ENCODE peak calls at places on chromosomes 11 and 22, in seven cellular contexts. N, G, I, Q, O, W and V are unnamed samples.
A peak's percentile ranks its signal among the peaks of the same experiment; 100 is the strongest.

GRCh38 chr22:49551897-49552659 is 275.6 kb downstream of the BRD1 start:
- DNase-seq in N (no peak), G (peak; percentile 23), I (no peak), Q (peak; percentile 20), O (no peak), W (no peak), V (no peak)

GRCh38 chr11:88596786-88597185 is 259.2 kb upstream of the CTSC start:
- DNase-seq in N (no peak), G (no peak), I (no peak), Q (no peak), O (peak; percentile 73), W (no peak), V (no peak)

GRCh38 chr11:25992254-25992653 is 339.7 kb upstream of the ANO3 start:
- DNase-seq in N (no peak), G (no peak), I (no peak), Q (no peak), O (no peak), W (no peak), V (no peak)

GRCh38 chr11:62577046-62577708 is 3.5 kb upstream of the EEF1G start:
- DNase-seq in N (peak; percentile 83), G (no peak), I (peak; percentile 41), Q (no peak), O (no peak), W (no peak), V (no peak)

GRCh38 chr11:35166369-35167360 is 27.7 kb downstream of the CD44 start:
- DNase-seq in N (no peak), G (peak; percentile 64), I (no peak), Q (no peak), O (peak; percentile 97), W (no peak), V (no peak)

GRCh38 chr11:59787816-59788215 is 22.8 kb downstream of the MRPL16 start:
- DNase-seq in N (no peak), G (no peak), I (no peak), Q (no peak), O (peak; percentile 82), W (no peak), V (no peak)

GRCh38 chr11:71086687-71087258 is 165.6 kb downstream of the SHANK2 start:
- DNase-seq in N (no peak), G (no peak), I (peak; percentile 38), Q (no peak), O (peak; percentile 7), W (no peak), V (no peak)

GRCh38 chr11:32809313-32809712 is 14.9 kb upstream of the CCDC73 start:
- DNase-seq in N (peak; percentile 62), G (peak; percentile 48), I (peak; percentile 57), Q (no peak), O (peak; percentile 76), W (peak; percentile 73), V (no peak)

GRCh38 chr11:45535033-45535432 is 130.4 kb downstream of the CHST1 start:
- DNase-seq in N (no peak), G (no peak), I (no peak), Q (no peak), O (no peak), W (no peak), V (no peak)

GRCh38 chr11:112157274-112157766 is 6.6 kb downstream of the IL18 start:
- DNase-seq in N (no peak), G (no peak), I (no peak), Q (no peak), O (peak; percentile 100), W (no peak), V (no peak)

GRCh38 chr11:42253156-42253555 is 793.7 kb upstream of the LRRC4C start:
- DNase-seq in N (no peak), G (no peak), I (no peak), Q (no peak), O (no peak), W (no peak), V (no peak)
- TF ChIP-seq CTCF in N (no peak), G (no peak), I (no peak), Q (no peak), O (no peak), W (no peak), V (no peak)

DNA sequence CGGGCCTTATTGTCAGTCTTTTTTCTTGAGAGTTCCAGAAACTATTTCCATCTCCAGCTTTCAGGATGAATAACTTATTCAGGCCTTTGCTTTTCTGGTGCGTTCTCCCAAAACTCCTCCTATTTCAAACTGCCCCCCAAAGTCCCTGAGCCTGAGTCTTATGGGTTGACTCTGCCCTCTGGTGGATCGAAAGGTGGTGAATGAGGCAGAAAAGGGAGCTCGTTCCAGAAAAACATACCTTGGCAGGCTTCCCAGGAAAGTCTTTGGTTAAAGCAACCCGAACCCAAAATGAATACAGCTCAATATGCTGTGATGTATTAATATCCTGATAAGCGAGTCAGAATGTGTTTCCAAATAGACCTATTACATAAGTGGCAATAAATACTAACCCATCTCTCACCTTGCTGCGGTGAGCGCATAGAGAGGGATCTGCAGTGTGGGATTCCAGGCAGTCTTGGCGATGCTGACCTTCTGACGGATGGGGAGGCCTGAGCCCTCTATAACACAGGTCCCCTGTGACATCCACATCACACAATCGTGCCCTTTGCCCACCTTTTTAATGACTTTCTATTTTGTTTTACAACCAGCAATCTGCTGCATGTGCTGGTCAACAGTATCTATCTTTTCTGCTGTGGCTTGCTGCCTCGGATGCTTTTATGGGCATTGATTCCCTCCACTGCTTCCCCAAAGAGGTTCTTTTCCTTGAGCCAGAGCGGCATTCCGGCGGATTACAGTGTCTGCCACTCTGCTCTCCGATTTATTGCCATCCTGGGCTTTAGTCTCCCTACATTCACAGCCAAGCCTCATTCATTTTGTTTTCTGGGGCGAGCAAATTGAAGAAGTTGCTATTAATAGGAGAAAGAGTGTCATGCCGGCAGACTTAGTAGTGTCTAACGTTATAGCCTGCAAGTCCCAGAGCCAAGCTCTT is 756.8 kb downstream of the NTM start:
- DNase-seq in N (peak; percentile 73), G (no peak), I (peak; percentile 28), Q (no peak), O (peak; percentile 59), W (no peak), V (no peak)
- TF ChIP-seq CTCF in N (peak; percentile 67), G (peak; percentile 77), I (peak; percentile 44), Q (no peak), O (peak; percentile 44), W (peak; percentile 8), V (no peak)

DNA sequence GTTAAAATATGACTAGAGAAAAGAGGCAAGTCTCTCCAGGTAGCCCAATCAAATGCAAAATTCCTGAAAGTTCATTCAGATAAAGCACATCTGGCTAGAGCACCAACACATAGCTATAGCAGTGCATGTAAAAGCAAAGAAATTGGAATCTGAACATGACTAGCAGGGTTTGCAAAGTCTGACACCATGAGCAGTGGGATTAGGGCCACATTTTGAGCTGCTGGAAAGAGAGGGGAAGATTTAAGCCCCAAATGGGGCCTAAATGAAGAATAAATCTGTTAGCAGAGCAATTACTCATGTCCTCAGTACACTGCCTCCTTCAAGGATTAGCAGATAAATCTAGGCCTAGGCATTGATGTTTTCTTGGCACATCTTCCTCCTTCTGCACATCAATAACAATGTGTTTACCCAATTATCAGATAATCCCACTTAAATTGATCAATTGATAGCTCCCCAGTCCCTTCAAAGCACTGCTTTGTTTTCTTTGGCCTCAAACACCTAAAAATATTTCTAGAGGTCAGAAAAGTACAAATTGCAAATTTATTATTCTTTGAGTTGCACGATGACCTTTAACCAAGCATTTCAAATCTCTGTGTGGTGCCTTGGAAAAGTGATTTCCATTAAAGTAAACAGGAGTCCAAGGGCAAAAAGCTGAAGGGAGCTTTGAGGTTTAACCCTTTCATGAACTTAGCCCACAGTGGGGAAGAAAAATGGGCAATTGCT is 514.6 kb upstream of the CHORDC1 start:
- DNase-seq in N (no peak), G (no peak), I (no peak), Q (no peak), O (no peak), W (no peak), V (no peak)
- TF ChIP-seq CTCF in N (no peak), G (no peak), I (no peak), Q (no peak), O (no peak), W (no peak), V (no peak)

DNA sequence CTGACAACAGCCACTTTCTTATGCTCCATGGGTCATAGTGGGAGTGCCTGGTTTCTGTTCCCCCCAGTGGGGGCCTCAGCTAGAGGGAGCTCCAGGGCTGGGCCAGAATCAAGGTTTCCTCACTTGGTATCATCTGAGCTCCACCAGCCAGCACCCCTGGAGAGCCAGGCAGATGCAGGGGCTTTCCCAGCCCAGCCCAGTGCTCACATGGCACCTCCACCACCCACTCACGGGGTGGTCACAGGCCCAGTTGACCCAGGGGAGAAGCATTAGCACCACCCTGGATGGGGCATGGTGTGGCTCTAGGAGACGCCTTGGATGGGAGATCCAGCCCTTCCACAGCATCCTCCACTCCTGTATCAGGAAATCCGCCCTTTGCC is 24.1 kb upstream of the WNT7B start:
- DNase-seq in N (no peak), G (no peak), I (no peak), Q (no peak), O (no peak), W (no peak), V (no peak)
- TF ChIP-seq CTCF in N (no peak), G (no peak), I (no peak), Q (no peak), O (no peak), W (no peak), V (no peak)

GRCh38 chr11:118870396-118871343 is 13.0 kb upstream of the CXCR5 start:
- DNase-seq in N (peak; percentile 33), G (peak; percentile 76), I (peak; percentile 37), Q (peak; percentile 68), O (no peak), W (no peak), V (no peak)
- TF ChIP-seq CTCF in N (peak; percentile 29), G (peak; percentile 46), I (no peak), Q (no peak), O (no peak), W (no peak), V (no peak)

GRCh38 chr22:39915295-39915726 is 14.4 kb downstream of the GRAP2 start:
- DNase-seq in N (no peak), G (no peak), I (no peak), Q (no peak), O (no peak), W (no peak), V (no peak)

GRCh38 chr22:39916496-39916895 is 15.6 kb downstream of the GRAP2 start:
- DNase-seq in N (no peak), G (no peak), I (no peak), Q (no peak), O (no peak), W (no peak), V (no peak)

GRCh38 chr22:39920134-39920743 is 19.4 kb downstream of the GRAP2 start:
- DNase-seq in N (no peak), G (no peak), I (no peak), Q (no peak), O (no peak), W (no peak), V (no peak)

GRCh38 chr22:39917091-39917703 is 16.3 kb downstream of the GRAP2 start:
- DNase-seq in N (no peak), G (no peak), I (no peak), Q (no peak), O (no peak), W (no peak), V (no peak)

DNA sequence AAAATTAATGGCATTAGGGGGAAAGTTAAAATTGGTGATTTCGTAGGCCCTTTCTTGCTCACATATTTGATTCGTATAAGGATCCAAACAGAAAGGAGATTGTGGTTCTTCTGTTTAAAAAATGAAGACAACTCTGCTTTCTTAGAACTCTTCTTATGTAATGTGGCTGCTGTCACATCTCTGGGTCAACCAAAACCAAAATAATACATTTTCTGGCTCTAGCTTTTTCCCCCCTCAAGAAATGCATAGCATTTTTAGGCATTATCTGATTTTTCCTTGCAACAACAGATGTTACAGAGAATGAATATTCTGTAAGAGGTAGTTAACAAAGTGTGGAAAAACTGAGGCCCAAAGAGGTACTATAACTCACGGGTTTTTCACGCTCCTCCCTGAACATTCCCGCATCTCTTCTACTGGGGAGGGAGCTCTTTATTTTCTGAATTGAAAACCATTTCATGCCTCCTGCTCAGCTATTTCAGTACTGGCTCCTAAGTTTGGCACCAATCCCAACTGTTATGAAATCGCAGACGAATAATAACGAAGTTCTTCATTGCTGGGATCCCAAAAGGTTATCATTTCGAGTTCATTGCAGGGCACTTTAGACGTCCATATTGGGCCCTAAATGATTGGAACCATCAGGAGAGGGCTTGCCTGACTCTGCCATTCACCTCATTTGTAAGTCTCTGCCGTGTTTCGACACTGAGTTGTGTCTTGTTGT is 17.1 kb downstream of the GRAP2 start:
- DNase-seq in N (no peak), G (no peak), I (no peak), Q (no peak), O (peak; percentile 40), W (no peak), V (no peak)
- TF ChIP-seq CTCF in N (no peak), G (no peak), I (no peak), Q (no peak), O (no peak), W (no peak), V (no peak)